ENCODE peak calls at places on chromosomes 12 and 14, in ten cellular contexts. J, D, E, P, L, U, H, X, F and K are unnamed samples.

GRCh38 chr12:90280564-90281058 is 572.0 kb upstream of the ATP2B1 start:
- DNase-seq in E (no peak), D (no peak), X (peak; percentile 29), J (no peak), P (no peak), H (no peak), F (no peak), U (no peak), L (peak; percentile 80), K (no peak)

GRCh38 chr12:50351120-50352043 is 45.0 kb downstream of the FAM186A start:
- DNase-seq in E (no peak), J (no peak), L (peak; percentile 15), D (no peak), X (no peak), H (no peak), F (peak; percentile 53), P (peak; percentile 52), U (no peak), K (no peak)

GRCh38 chr14:53034036-53034435 is 83.2 kb upstream of the FERMT2 start:
- DNase-seq in J (no peak), L (no peak), E (no peak), F (no peak), P (no peak), D (no peak), X (no peak), U (no peak), H (no peak), K (no peak)

GRCh38 chr14:104724407-104724980 is 465 bp downstream of the ADSS1 start:
- DNase-seq in P (peak; percentile 53), L (no peak), U (no peak), D (peak; percentile 24), F (peak; percentile 90), E (no peak), J (no peak), H (peak; percentile 47), X (no peak), K (no peak)

GRCh38 chr14:31886161-31886835 is 190.8 kb upstream of the ARHGAP5 start:
- DNase-seq in L (no peak), E (no peak), F (no peak), D (no peak), P (no peak), X (peak; percentile 49), U (no peak), J (no peak), H (no peak), K (no peak)

GRCh38 chr14:94129758-94130414 is 482 bp upstream of the IFI27L2 start:
- DNase-seq in X (peak; percentile 42), L (peak; percentile 48), E (no peak), P (no peak), U (no peak), D (peak; percentile 65), F (peak; percentile 71), H (peak; percentile 36), J (no peak), K (no peak)

GRCh38 chr14:64040044-64040443 is 187.2 kb downstream of the SYNE2 start:
- DNase-seq in H (no peak), E (no peak), J (no peak), F (no peak), L (peak; percentile 35), X (peak; percentile 34), D (no peak), U (no peak), P (no peak), K (no peak)

GRCh38 chr14:53062856-53063255 is 90.3 kb downstream of the DDHD1 start:
- DNase-seq in H (no peak), J (no peak), P (no peak), D (no peak), L (peak; percentile 75), X (peak; percentile 29), U (no peak), E (no peak), F (no peak), K (no peak)

GRCh38 chr14:48792376-48793024 is 793.7 kb downstream of the RPS29 start:
- DNase-seq in X (no peak), U (no peak), P (no peak), F (no peak), H (no peak), D (no peak), J (no peak), E (no peak), L (no peak), K (no peak)

GRCh38 chr14:61177279-61178225 is 103.6 kb downstream of the TMEM30B start:
- DNase-seq in X (no peak), F (no peak), D (no peak), E (no peak), U (no peak), P (no peak), L (no peak), H (no peak), J (peak; percentile 20), K (no peak)

DNA sequence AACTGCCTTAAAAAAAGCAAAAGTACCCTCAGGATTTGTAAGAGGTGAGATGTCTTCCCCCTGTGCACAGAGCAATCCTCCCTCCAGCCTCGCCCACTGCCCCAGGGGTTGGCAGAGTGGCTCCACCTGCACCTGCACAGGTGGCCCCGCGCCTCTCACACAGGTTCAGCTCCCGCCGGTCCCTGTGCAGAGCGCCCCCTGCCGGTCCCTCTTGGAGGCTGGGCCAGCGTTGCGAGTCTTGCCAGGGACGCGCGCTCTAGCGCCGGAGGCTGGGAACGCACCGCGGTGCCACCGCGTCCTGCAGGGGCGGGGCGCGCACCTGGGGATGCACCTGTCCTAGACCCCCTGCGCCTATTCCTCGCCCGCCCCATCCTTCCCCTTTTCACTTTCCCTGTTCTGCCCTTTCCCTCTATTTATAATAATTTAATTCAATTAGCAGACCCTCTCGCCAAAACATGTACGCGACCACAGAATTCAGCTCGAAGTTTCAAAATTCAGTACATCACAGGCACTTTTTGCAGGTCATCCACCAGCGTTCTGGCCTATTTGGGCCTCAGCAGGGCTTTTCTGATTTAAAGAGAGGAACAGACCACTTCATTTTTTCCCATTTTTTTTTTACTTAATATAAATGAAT is 618.6 kb downstream of the AACS start:
- DNase-seq in H (peak; percentile 69), E (no peak), F (no peak), J (peak; percentile 98), L (no peak), X (no peak), U (peak; percentile 58), D (peak; percentile 83), P (peak; percentile 70), K (no peak)
- TF ChIP-seq CTCF in H (peak; percentile 89), E (no peak), F (no peak), J (peak; percentile 94), L (no peak), X (no peak), U (peak; percentile 45), D (no peak), P (peak; percentile 69), K (no peak)

GRCh38 chr12:103868215-103868614 is 27.2 kb upstream of the NT5DC3 start:
- DNase-seq in L (no peak), H (no peak), D (no peak), X (peak; percentile 48), E (peak; percentile 25), U (no peak), P (no peak), F (no peak), J (no peak), K (no peak)

GRCh38 chr12:103864710-103865109 is 23.7 kb upstream of the NT5DC3 start:
- DNase-seq in D (no peak), J (no peak), F (no peak), E (no peak), H (no peak), P (no peak), L (no peak), X (no peak), U (no peak), K (no peak)

DNA sequence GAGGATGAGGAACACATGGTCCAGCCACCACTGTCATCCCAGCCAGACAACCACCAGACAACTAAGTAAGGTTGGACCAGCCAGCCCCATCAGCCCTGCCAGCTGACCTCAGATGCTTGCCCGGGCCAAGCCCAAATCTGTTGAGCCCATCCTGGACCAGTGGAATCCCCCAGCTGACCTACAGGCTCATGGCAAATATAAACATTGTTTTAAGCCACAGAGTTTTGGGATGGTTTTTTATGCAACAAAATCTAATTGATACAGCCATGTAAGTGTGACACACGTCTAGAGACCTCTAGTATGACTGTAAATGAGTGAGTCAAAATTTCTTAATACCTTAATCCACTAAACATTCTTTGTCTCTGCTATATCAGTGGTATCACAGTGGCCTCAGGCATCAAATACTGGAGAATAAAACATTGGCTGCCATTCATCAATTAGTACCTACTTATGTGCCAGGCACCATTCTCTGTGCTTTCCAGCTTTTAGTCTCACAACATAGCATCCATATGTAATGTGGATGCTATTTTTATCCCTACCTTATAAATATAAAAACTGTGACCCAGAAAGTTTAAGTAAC is 24.2 kb upstream of the NT5DC3 start:
- DNase-seq in X (no peak), U (no peak), L (no peak), H (no peak), D (no peak), P (no peak), E (peak; percentile 60), F (no peak), J (no peak), K (no peak)
- TF ChIP-seq CTCF in X (no peak), U (no peak), L (no peak), H (no peak), D (no peak), P (no peak), E (no peak), F (no peak), J (no peak), K (no peak)

GRCh38 chr12:41441180-41441579 is 253.1 kb downstream of the PDZRN4 start:
- DNase-seq in U (no peak), D (no peak), H (no peak), F (no peak), J (no peak), L (no peak), P (no peak), E (no peak), X (no peak), K (no peak)

GRCh38 chr12:41437578-41437977 is 249.5 kb downstream of the PDZRN4 start:
- DNase-seq in F (no peak), H (no peak), X (no peak), E (no peak), U (no peak), P (no peak), D (no peak), J (no peak), L (peak; percentile 0), K (no peak)

GRCh38 chr12:41436076-41436475 is 248.0 kb downstream of the PDZRN4 start:
- DNase-seq in D (no peak), J (no peak), E (no peak), F (no peak), U (no peak), H (no peak), L (no peak), P (no peak), X (no peak), K (no peak)

GRCh38 chr12:41439858-41440257 is 251.7 kb downstream of the PDZRN4 start:
- DNase-seq in X (no peak), D (peak; percentile 12), U (no peak), H (no peak), E (no peak), L (no peak), J (no peak), P (no peak), F (no peak), K (no peak)

GRCh38 chr12:41439134-41439533 is 251.0 kb downstream of the PDZRN4 start:
- DNase-seq in H (no peak), X (no peak), F (no peak), U (no peak), P (no peak), D (no peak), L (no peak), J (no peak), E (no peak), K (no peak)
- TF ChIP-seq CTCF in H (no peak), X (no peak), F (no peak), U (no peak), P (no peak), D (no peak), L (no peak), J (no peak), E (no peak), K (no peak)

GRCh38 chr14:101557811-101558738 is 3.2 kb upstream of the DIO3 start:
- DNase-seq in D (no peak), U (no peak), H (no peak), X (no peak), L (no peak), J (peak; percentile 56), F (no peak), E (no peak), P (no peak), K (no peak)
- TF ChIP-seq CTCF in D (peak; percentile 26), U (no peak), H (no peak), X (no peak), L (no peak), J (no peak), F (no peak), E (peak; percentile 29), P (no peak), K (no peak)